ENCODE peak calls at places on chromosome 1, in five cellular contexts. N is OCI-M1; V is Right ventricle myocardium superior; Y is GM19239; C is activated CD4-positive, alpha-beta T cell treated with anti-CD3 and anti-CD28 coated beads, Interleukin-2, amount 50 U/mL, for 24 hours. S is an unnamed sample.

GRCh38 chr1:113073457-113073950 is 506 bp downstream of the LRIG2 start:
- DNase-seq in Y (no peak), N (peak; percentile 90), C (no peak), V (no peak), S (no peak)

GRCh38 chr1:116679828-116680628 is 12.5 kb upstream of the IGSF3 start:
- DNase-seq in C (no peak), Y (no peak), V (no peak), N (peak; percentile 94), S (no peak)

GRCh38 chr1:112688781-112689193 is 14.3 kb downstream of the MOV10 start:
- DNase-seq in C (no peak), V (peak; percentile 65), Y (no peak), N (no peak), S (no peak)

GRCh38 chr1:95582191-95582590 is 348.2 kb downstream of the RWDD3 start:
- DNase-seq in V (no peak), Y (no peak), C (no peak), N (no peak), S (no peak)

GRCh38 chr1:9444532-9444931 is 94.7 kb upstream of the SLC25A33 start:
- DNase-seq in C (no peak), Y (no peak), N (no peak), V (no peak), S (no peak)

GRCh38 chr1:163565171-163565570 is 243.4 kb downstream of the NUF2 start:
- DNase-seq in C (no peak), Y (no peak), V (no peak), N (no peak), S (no peak)

GRCh38 chr1:234395297-234395696 is 22.0 kb downstream of the COA6 start:
- DNase-seq in C (no peak), N (no peak), Y (no peak), V (no peak), S (no peak)

GRCh38 chr1:226511296-226511695 is 37.3 kb upstream of the STUM start:
- DNase-seq in V (no peak), C (no peak), Y (no peak), N (no peak), S (no peak)

GRCh38 chr1:38026592-38027200 is 14.2 kb downstream of the UTP11 start:
- DNase-seq in N (peak; percentile 55), C (no peak), V (peak; percentile 60), Y (no peak), S (no peak)

GRCh38 chr1:231160851-231161710 is 777 bp upstream of the TRIM67 start:
- DNase-seq in C (no peak), N (no peak), V (no peak), Y (no peak), S (no peak)

GRCh38 chr1:222043444-222044292 is 301.8 kb upstream of the DUSP10 start:
- DNase-seq in C (no peak), V (peak; percentile 44), N (no peak), Y (no peak), S (no peak)

GRCh38 chr1:228745497-228745896 is 10.2 kb downstream of the RHOU start:
- DNase-seq in N (no peak), Y (no peak), V (no peak), C (no peak), S (no peak)

S was measured in B cell.